ENCODE peak calls at places on chromosome 2, in nine cellular contexts. One of them, this sample, is unnamed. For H3K27me3, the result is how much of the 10 kb centered on the place peaks cover.

GRCh38 chr2:128498086-128498485 is 179.4 kb upstream of the HS6ST1 start:
- DNase-seq in CD8-positive, alpha-beta T cell: no peak
- DNase-seq in endothelial cell of umbilical vein: no peak
- DNase-seq in pancreas: peak
- DNase-seq in psoas muscle: no peak
- DNase-seq in cardiac muscle cell: no peak
- DNase-seq in AG04450: no peak
- DNase-seq in body of pancreas: no peak
- DNase-seq in CD4-positive, alpha-beta T cell: no peak
- DNase-seq in this sample: peak

GRCh38 chr2:368386-368785 is 80.5 kb upstream of the ALKAL2 start:
- DNase-seq in CD8-positive, alpha-beta T cell: no peak
- DNase-seq in endothelial cell of umbilical vein: no peak
- DNase-seq in pancreas: no peak
- DNase-seq in psoas muscle: no peak
- DNase-seq in cardiac muscle cell: no peak
- DNase-seq in AG04450: no peak
- DNase-seq in body of pancreas: no peak
- DNase-seq in CD4-positive, alpha-beta T cell: no peak
- DNase-seq in this sample: no peak

GRCh38 chr2:70371753-70372152 is 69.9 kb upstream of the FAM136A start:
- DNase-seq in CD8-positive, alpha-beta T cell: no peak
- DNase-seq in endothelial cell of umbilical vein: peak
- DNase-seq in pancreas: no peak
- DNase-seq in psoas muscle: no peak
- DNase-seq in cardiac muscle cell: no peak
- DNase-seq in AG04450: no peak
- DNase-seq in body of pancreas: no peak
- DNase-seq in CD4-positive, alpha-beta T cell: no peak
- DNase-seq in this sample: no peak

GRCh38 chr2:144452169-144453038 is 67.5 kb downstream of the ZEB2 start:
- DNase-seq in CD8-positive, alpha-beta T cell: no peak
- DNase-seq in endothelial cell of umbilical vein: peak
- DNase-seq in pancreas: no peak
- DNase-seq in psoas muscle: no peak
- DNase-seq in cardiac muscle cell: peak
- DNase-seq in AG04450: no peak
- DNase-seq in body of pancreas: no peak
- DNase-seq in CD4-positive, alpha-beta T cell: no peak
- DNase-seq in this sample: no peak

GRCh38 chr2:20506281-20506685 is 59.4 kb downstream of the RHOB start:
- DNase-seq in CD8-positive, alpha-beta T cell: no peak
- DNase-seq in endothelial cell of umbilical vein: peak
- DNase-seq in pancreas: no peak
- DNase-seq in psoas muscle: no peak
- DNase-seq in cardiac muscle cell: no peak
- DNase-seq in AG04450: peak
- DNase-seq in body of pancreas: no peak
- DNase-seq in CD4-positive, alpha-beta T cell: no peak
- DNase-seq in this sample: no peak

GRCh38 chr2:240567137-240567871 is 980 bp upstream of the RNPEPL1 start:
- DNase-seq in CD8-positive, alpha-beta T cell: peak
- DNase-seq in endothelial cell of umbilical vein: peak
- DNase-seq in pancreas: peak
- DNase-seq in psoas muscle: peak
- DNase-seq in cardiac muscle cell: no peak
- DNase-seq in AG04450: no peak
- DNase-seq in body of pancreas: peak
- DNase-seq in CD4-positive, alpha-beta T cell: peak
- DNase-seq in this sample: no peak

GRCh38 chr2:218607436-218608115 is at the start of gene PLCD4:
- DNase-seq in CD8-positive, alpha-beta T cell: no peak
- DNase-seq in endothelial cell of umbilical vein: peak
- DNase-seq in pancreas: no peak
- DNase-seq in psoas muscle: peak
- DNase-seq in cardiac muscle cell: peak
- DNase-seq in AG04450: peak
- DNase-seq in body of pancreas: no peak
- DNase-seq in CD4-positive, alpha-beta T cell: no peak
- DNase-seq in this sample: no peak

GRCh38 chr2:10009271-10009810 is 34.0 kb upstream of the KLF11 start:
- DNase-seq in CD8-positive, alpha-beta T cell: no peak
- DNase-seq in endothelial cell of umbilical vein: no peak
- DNase-seq in pancreas: no peak
- DNase-seq in psoas muscle: no peak
- DNase-seq in cardiac muscle cell: no peak
- DNase-seq in AG04450: no peak
- DNase-seq in body of pancreas: peak
- DNase-seq in CD4-positive, alpha-beta T cell: no peak
- DNase-seq in this sample: no peak

DNA sequence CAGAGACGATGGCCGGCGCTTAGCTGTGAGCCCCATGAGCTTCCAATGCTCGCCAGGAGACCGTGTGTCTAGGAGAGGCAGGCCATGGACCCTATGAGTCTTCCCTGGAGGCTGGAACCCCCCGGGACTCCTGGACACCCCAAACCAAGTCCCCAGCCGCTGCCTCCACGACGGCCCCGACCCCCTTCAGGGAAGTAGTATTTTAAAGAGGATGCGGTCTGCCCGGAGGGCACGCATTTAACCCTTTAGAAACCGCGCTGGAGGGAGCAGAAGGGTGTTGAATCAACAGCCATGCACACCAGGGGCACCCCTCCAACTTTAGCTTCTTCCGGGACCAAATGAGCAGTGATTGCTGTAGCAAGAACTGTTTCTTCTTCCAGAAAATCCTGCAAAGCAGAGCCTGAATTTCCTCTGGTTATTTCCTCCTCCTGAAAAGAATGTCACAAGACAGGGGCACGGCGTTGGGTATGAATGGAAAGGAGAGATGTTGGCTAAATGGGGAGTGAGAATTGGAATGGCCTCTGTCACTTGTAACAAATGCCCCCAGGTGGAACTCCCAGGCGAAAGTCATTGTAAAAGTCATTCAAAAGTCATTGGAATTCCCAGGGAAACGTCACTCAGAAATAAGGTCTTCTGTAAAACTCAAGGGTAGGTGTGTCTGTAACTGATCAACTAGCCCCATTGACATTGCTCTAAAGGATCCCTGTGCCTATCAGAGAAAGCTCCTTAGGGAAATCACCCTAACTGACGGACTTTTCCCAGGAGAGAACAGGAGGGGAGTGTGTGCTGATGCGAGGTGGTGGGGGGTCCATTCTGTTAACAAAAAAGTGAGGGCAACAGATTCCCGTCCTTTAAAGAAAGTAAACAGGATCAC is 5.8 kb upstream of the GBX2 start:
- DNase-seq in CD8-positive, alpha-beta T cell: no peak
- DNase-seq in endothelial cell of umbilical vein: no peak
- DNase-seq in pancreas: no peak
- DNase-seq in psoas muscle: no peak
- DNase-seq in cardiac muscle cell: no peak
- DNase-seq in AG04450: no peak
- DNase-seq in body of pancreas: no peak
- DNase-seq in CD4-positive, alpha-beta T cell: no peak
- DNase-seq in this sample: no peak
- H3K27me3 ChIP-seq in CD8-positive, alpha-beta T cell: under half
- H3K27me3 ChIP-seq in endothelial cell of umbilical vein: under half
- H3K27me3 ChIP-seq in pancreas: half or more
- H3K27me3 ChIP-seq in psoas muscle: under half
- H3K27me3 ChIP-seq in cardiac muscle cell: half or more
- H3K27me3 ChIP-seq in AG04450: half or more
- H3K27me3 ChIP-seq in body of pancreas: under half
- H3K27me3 ChIP-seq in CD4-positive, alpha-beta T cell: half or more
- H3K27me3 ChIP-seq in this sample: under half

GRCh38 chr2:65343381-65343780 is 89.0 kb downstream of the SPRED2 start:
- DNase-seq in CD8-positive, alpha-beta T cell: no peak
- DNase-seq in endothelial cell of umbilical vein: no peak
- DNase-seq in pancreas: no peak
- DNase-seq in psoas muscle: no peak
- DNase-seq in cardiac muscle cell: no peak
- DNase-seq in AG04450: no peak
- DNase-seq in body of pancreas: no peak
- DNase-seq in CD4-positive, alpha-beta T cell: no peak
- DNase-seq in this sample: no peak
- H3K27ac ChIP-seq in CD8-positive, alpha-beta T cell: no peak
- H3K27ac ChIP-seq in endothelial cell of umbilical vein: no peak
- H3K27ac ChIP-seq in pancreas: no peak
- H3K27ac ChIP-seq in psoas muscle: no peak
- H3K27ac ChIP-seq in cardiac muscle cell: no peak
- H3K27ac ChIP-seq in AG04450: no peak
- H3K27ac ChIP-seq in body of pancreas: no peak
- H3K27ac ChIP-seq in CD4-positive, alpha-beta T cell: no peak
- H3K27ac ChIP-seq in this sample: no peak

DNA sequence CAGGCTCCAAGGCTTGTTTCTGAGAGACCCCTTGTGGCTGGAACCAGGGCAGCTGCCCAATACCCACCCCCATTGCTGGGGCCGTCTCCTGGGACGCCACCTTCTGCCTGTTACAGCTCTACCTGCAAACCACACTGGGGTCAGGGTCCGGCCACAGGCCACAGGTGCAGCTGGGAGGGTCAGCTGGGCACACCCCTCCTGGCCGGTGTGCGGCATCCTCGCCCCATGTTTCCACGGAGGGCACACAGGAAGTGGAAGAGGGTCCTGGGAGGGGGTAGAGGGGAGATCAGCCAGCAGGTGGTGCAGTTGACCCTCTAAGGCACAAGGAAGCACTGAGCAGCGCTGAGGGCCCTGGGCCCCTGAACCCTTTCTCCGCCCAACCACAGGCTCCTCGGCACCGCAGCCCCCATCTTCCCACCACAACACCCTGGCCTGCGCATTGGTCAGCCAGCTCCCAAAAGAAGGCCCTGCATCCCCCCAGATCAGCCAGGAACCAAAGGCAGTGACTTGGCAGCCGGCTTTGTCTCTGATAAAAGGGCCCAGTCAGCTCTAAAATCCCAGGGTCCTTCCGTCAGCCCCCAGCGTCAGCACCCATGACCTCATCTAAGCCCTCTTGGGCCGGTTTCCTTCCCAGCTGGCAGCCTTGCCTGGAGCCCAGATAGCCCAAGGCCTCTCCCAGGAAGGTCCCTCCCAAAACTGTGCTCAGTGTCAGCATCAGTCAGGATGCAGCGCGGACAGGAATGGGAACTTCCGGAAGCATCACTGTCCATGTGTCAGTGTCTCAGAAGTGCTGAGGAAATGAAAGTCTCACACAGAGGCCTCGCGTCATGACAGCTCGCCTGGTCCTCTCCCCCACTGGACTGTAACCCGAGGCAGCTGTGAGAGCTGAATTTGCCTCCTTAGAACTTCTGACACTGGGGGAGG is 1.7 kb downstream of the ERFE start:
- DNase-seq in CD8-positive, alpha-beta T cell: peak
- DNase-seq in endothelial cell of umbilical vein: no peak
- DNase-seq in pancreas: no peak
- DNase-seq in psoas muscle: peak
- DNase-seq in cardiac muscle cell: peak
- DNase-seq in AG04450: no peak
- DNase-seq in body of pancreas: no peak
- DNase-seq in CD4-positive, alpha-beta T cell: no peak
- DNase-seq in this sample: peak
- TF ChIP-seq CTCF in CD8-positive, alpha-beta T cell: no peak
- TF ChIP-seq CTCF in endothelial cell of umbilical vein: no peak
- TF ChIP-seq CTCF in pancreas: no peak
- TF ChIP-seq CTCF in psoas muscle: peak
- TF ChIP-seq CTCF in cardiac muscle cell: peak
- TF ChIP-seq CTCF in AG04450: peak
- TF ChIP-seq CTCF in body of pancreas: no peak
- TF ChIP-seq CTCF in CD4-positive, alpha-beta T cell: peak
- TF ChIP-seq CTCF in this sample: peak

GRCh38 chr2:212659441-212659840 is 120.8 kb upstream of the ERBB4 start:
- DNase-seq in CD8-positive, alpha-beta T cell: no peak
- DNase-seq in endothelial cell of umbilical vein: no peak
- DNase-seq in pancreas: no peak
- DNase-seq in psoas muscle: no peak
- DNase-seq in cardiac muscle cell: no peak
- DNase-seq in AG04450: no peak
- DNase-seq in body of pancreas: no peak
- DNase-seq in CD4-positive, alpha-beta T cell: no peak
- DNase-seq in this sample: no peak
- H3K27me3 ChIP-seq in CD8-positive, alpha-beta T cell: under half
- H3K27me3 ChIP-seq in endothelial cell of umbilical vein: under half
- H3K27me3 ChIP-seq in pancreas: under half
- H3K27me3 ChIP-seq in psoas muscle: under half
- H3K27me3 ChIP-seq in cardiac muscle cell: under half
- H3K27me3 ChIP-seq in AG04450: under half
- H3K27me3 ChIP-seq in body of pancreas: under half
- H3K27me3 ChIP-seq in CD4-positive, alpha-beta T cell: under half
- H3K27me3 ChIP-seq in this sample: under half

GRCh38 chr2:45814528-45814927 is 163.1 kb downstream of the PRKCE start:
- DNase-seq in CD8-positive, alpha-beta T cell: no peak
- DNase-seq in endothelial cell of umbilical vein: no peak
- DNase-seq in pancreas: no peak
- DNase-seq in psoas muscle: no peak
- DNase-seq in cardiac muscle cell: peak
- DNase-seq in AG04450: no peak
- DNase-seq in body of pancreas: no peak
- DNase-seq in CD4-positive, alpha-beta T cell: no peak
- DNase-seq in this sample: no peak
- H3K27ac ChIP-seq in CD8-positive, alpha-beta T cell: no peak
- H3K27ac ChIP-seq in endothelial cell of umbilical vein: no peak
- H3K27ac ChIP-seq in pancreas: no peak
- H3K27ac ChIP-seq in psoas muscle: no peak
- H3K27ac ChIP-seq in cardiac muscle cell: peak
- H3K27ac ChIP-seq in AG04450: no peak
- H3K27ac ChIP-seq in body of pancreas: no peak
- H3K27ac ChIP-seq in CD4-positive, alpha-beta T cell: no peak
- H3K27ac ChIP-seq in this sample: no peak